ENCODE peak calls at places on chromosomes 12 and 14, in four cellular contexts. One of them, this sample, is unnamed. For H3K4me1, the result is how much of the 10 kb centered on the place peaks cover.

GRCh38 chr12:47014474-47014873 is 64.9 kb upstream of the PCED1B start:
- DNase-seq in stomach: no peak
- DNase-seq in GM23248: peak
- DNase-seq in CD8-positive, alpha-beta memory T cell: no peak
- DNase-seq in this sample: no peak

GRCh38 chr14:52110441-52111086 is 41.7 kb upstream of the NID2 start:
- DNase-seq in stomach: no peak
- DNase-seq in GM23248: peak
- DNase-seq in CD8-positive, alpha-beta memory T cell: no peak
- DNase-seq in this sample: no peak

GRCh38 chr12:129827985-129828384 is 75.8 kb downstream of the TMEM132D start:
- DNase-seq in stomach: no peak
- DNase-seq in GM23248: no peak
- DNase-seq in CD8-positive, alpha-beta memory T cell: no peak
- DNase-seq in this sample: no peak

GRCh38 chr12:117343296-117343695 is 18.1 kb downstream of the NOS1 start:
- DNase-seq in stomach: no peak
- DNase-seq in GM23248: no peak
- DNase-seq in CD8-positive, alpha-beta memory T cell: no peak
- DNase-seq in this sample: no peak

GRCh38 chr12:109491671-109492070 is 14.2 kb downstream of the UBE3B start:
- DNase-seq in stomach: no peak
- DNase-seq in GM23248: no peak
- DNase-seq in CD8-positive, alpha-beta memory T cell: no peak
- DNase-seq in this sample: no peak

GRCh38 chr12:6183689-6184441 is 16.3 kb upstream of the CD9 start:
- DNase-seq in stomach: peak
- DNase-seq in GM23248: peak
- DNase-seq in CD8-positive, alpha-beta memory T cell: no peak
- DNase-seq in this sample: no peak

GRCh38 chr14:36398463-36399291 is 78.2 kb upstream of the MBIP start:
- DNase-seq in stomach: no peak
- DNase-seq in GM23248: no peak
- DNase-seq in CD8-positive, alpha-beta memory T cell: no peak
- DNase-seq in this sample: no peak

GRCh38 chr14:95530461-95531170 is 4.2 kb upstream of the GLRX5 start:
- DNase-seq in stomach: no peak
- DNase-seq in GM23248: peak
- DNase-seq in CD8-positive, alpha-beta memory T cell: no peak
- DNase-seq in this sample: no peak

GRCh38 chr14:91732439-91732838 is 553 bp upstream of the CATSPERB start:
- DNase-seq in stomach: no peak
- DNase-seq in GM23248: peak
- DNase-seq in CD8-positive, alpha-beta memory T cell: no peak
- DNase-seq in this sample: no peak

GRCh38 chr14:80607430-80608200 is 333.9 kb downstream of the CEP128 start:
- DNase-seq in stomach: no peak
- DNase-seq in GM23248: no peak
- DNase-seq in CD8-positive, alpha-beta memory T cell: no peak
- DNase-seq in this sample: no peak

GRCh38 chr12:28963554-28963953 is 185.5 kb upstream of the FAR2 start:
- DNase-seq in stomach: no peak
- DNase-seq in GM23248: peak
- DNase-seq in CD8-positive, alpha-beta memory T cell: no peak
- DNase-seq in this sample: no peak

GRCh38 chr12:69239922-69240624 is 704 bp downstream of the CPSF6 start:
- DNase-seq in stomach: peak
- DNase-seq in GM23248: peak
- DNase-seq in CD8-positive, alpha-beta memory T cell: peak
- DNase-seq in this sample: peak
- H3K4me1 ChIP-seq in stomach: half or more
- H3K4me1 ChIP-seq in GM23248: under half
- H3K4me1 ChIP-seq in CD8-positive, alpha-beta memory T cell: under half
- H3K4me1 ChIP-seq in this sample: under half

GRCh38 chr12:95548056-95548538 is 3.2 kb downstream of the USP44 start:
- DNase-seq in stomach: peak
- DNase-seq in GM23248: peak
- DNase-seq in CD8-positive, alpha-beta memory T cell: peak
- DNase-seq in this sample: peak
- H3K4me3 ChIP-seq in stomach: peak
- H3K4me3 ChIP-seq in GM23248: peak
- H3K4me3 ChIP-seq in CD8-positive, alpha-beta memory T cell: peak
- H3K4me3 ChIP-seq in this sample: peak

GRCh38 chr14:99664636-99665273 is 19.3 kb upstream of the CYP46A1 start:
- DNase-seq in stomach: no peak
- DNase-seq in GM23248: no peak
- DNase-seq in CD8-positive, alpha-beta memory T cell: no peak
- DNase-seq in this sample: no peak

GRCh38 chr14:99667045-99667444 is 17.1 kb upstream of the CYP46A1 start:
- DNase-seq in stomach: no peak
- DNase-seq in GM23248: no peak
- DNase-seq in CD8-positive, alpha-beta memory T cell: no peak
- DNase-seq in this sample: no peak

GRCh38 chr14:99666533-99666932 is 17.6 kb upstream of the CYP46A1 start:
- DNase-seq in stomach: no peak
- DNase-seq in GM23248: no peak
- DNase-seq in CD8-positive, alpha-beta memory T cell: no peak
- DNase-seq in this sample: no peak

GRCh38 chr14:99662846-99663245 is 17.9 kb downstream of the HHIPL1 start:
- DNase-seq in stomach: no peak
- DNase-seq in GM23248: no peak
- DNase-seq in CD8-positive, alpha-beta memory T cell: no peak
- DNase-seq in this sample: no peak

GRCh38 chr14:99663716-99664635 is 19.0 kb downstream of the HHIPL1 start:
- DNase-seq in stomach: no peak
- DNase-seq in GM23248: no peak
- DNase-seq in CD8-positive, alpha-beta memory T cell: no peak
- DNase-seq in this sample: no peak
- H3K4me1 ChIP-seq in stomach: under half
- H3K4me1 ChIP-seq in GM23248: under half
- H3K4me1 ChIP-seq in CD8-positive, alpha-beta memory T cell: under half
- H3K4me1 ChIP-seq in this sample: under half

DNA sequence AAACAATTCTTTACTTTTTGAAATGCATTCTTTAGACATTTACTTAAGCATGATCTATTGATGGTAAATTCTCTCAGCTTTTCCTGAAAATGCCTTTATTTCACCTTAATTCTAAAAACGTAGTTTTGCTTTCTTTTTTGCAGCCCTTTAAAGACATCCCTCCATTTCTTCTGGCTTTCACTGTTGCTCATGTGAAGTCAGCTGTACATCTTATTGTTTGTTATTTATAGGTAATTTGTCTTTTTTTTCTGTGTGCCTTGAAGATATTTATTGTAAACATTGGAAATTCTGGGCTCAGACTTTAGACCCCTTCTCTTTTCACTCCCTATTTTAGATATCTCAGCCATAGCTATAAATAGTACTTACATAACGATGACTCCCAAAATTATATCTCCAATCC is 70.4 kb downstream of the IFNG start:
- DNase-seq in stomach: no peak
- DNase-seq in GM23248: no peak
- DNase-seq in CD8-positive, alpha-beta memory T cell: no peak
- DNase-seq in this sample: no peak
- H3K4me3 ChIP-seq in stomach: no peak
- H3K4me3 ChIP-seq in GM23248: no peak
- H3K4me3 ChIP-seq in CD8-positive, alpha-beta memory T cell: no peak
- H3K4me3 ChIP-seq in this sample: no peak

DNA sequence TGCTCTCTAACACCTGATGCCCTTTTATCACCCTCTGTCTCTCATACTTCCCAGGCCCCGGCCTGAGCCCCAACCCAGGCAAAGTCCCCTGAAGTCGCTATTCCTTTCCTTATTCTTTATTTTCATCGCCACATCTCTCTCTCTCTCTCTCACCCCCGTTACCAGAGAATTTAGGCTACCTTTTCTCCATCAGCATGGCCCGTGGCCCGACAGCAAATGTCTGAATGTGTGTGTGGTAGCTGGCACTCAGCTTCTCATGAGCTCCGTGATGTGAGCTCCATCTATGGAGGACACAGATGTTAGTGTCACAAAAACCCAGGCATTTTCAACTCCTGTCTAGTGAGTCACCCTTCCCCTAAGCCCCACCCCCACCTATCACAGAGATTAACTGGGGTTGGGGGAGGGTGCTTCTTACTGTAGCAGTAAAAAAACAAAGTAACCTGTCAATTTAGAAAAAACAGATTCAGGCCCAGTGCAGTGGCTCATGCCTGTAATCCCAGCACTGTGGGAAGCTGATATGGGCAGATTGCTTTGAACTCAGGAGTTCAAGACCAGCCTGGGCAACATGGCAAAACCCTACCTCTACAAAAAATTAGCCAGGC is 53.8 kb downstream of the VCPKMT start:
- DNase-seq in stomach: peak
- DNase-seq in GM23248: peak
- DNase-seq in CD8-positive, alpha-beta memory T cell: peak
- DNase-seq in this sample: no peak
- H3K4me1 ChIP-seq in stomach: under half
- H3K4me1 ChIP-seq in GM23248: under half
- H3K4me1 ChIP-seq in CD8-positive, alpha-beta memory T cell: half or more
- H3K4me1 ChIP-seq in this sample: under half

GRCh38 chr14:61462566-61463195 is 141.3 kb downstream of the PRKCH start:
- DNase-seq in stomach: no peak
- DNase-seq in GM23248: peak
- DNase-seq in CD8-positive, alpha-beta memory T cell: no peak
- DNase-seq in this sample: no peak

GRCh38 chr14:61459229-61459628 is 137.8 kb downstream of the PRKCH start:
- DNase-seq in stomach: no peak
- DNase-seq in GM23248: no peak
- DNase-seq in CD8-positive, alpha-beta memory T cell: no peak
- DNase-seq in this sample: no peak

GRCh38 chr14:61461808-61462275 is 140.5 kb downstream of the PRKCH start:
- DNase-seq in stomach: no peak
- DNase-seq in GM23248: peak
- DNase-seq in CD8-positive, alpha-beta memory T cell: peak
- DNase-seq in this sample: no peak

GRCh38 chr14:61460063-61460462 is 138.7 kb downstream of the PRKCH start:
- DNase-seq in stomach: no peak
- DNase-seq in GM23248: no peak
- DNase-seq in CD8-positive, alpha-beta memory T cell: no peak
- DNase-seq in this sample: no peak

DNA sequence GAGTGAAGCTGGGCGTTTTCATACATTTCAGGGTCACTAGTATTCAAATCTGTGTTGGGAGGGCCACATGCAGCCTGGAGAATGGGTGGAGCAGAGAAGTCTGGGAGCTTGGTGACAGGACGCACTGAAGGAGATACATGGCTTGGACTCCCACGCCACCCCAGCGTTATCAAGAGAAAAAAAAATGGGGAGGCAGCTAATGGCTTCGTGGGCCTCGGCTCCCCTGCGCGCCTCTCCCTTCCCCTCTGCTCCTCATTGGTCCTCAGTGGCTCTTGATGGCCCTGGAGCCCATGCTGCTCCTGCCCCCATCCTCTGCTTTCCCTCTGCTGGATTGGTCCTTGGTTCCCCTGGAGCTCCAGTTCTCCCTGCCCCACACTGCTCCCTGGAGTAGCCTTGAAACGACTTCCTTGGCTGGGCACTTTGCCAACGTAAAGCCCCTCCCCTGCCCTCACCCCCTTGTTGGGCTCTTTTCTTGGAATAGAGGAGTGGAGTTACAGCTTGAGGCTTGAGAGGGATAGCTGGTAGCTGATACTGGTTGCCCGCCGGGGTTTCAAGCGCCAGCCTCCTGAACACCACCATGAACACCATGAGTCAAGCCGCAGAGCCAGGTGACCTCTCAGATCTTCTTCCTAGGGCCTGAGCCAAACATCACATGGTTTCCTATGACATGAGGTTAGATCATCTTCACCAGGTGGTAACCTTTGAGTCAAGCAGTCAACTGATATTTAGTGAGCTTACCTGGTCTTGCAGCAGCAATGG is 139.7 kb downstream of the PRKCH start:
- DNase-seq in stomach: no peak
- DNase-seq in GM23248: peak
- DNase-seq in CD8-positive, alpha-beta memory T cell: peak
- DNase-seq in this sample: no peak
- H3K4me3 ChIP-seq in stomach: no peak
- H3K4me3 ChIP-seq in GM23248: no peak
- H3K4me3 ChIP-seq in CD8-positive, alpha-beta memory T cell: no peak
- H3K4me3 ChIP-seq in this sample: no peak

This sample was measured in left lung.